ENCODE peak calls at places on chromosomes 16 and 17, in ten cellular contexts. One of them, this sample, is unnamed.

GRCh38 chr16:85211247-85211910 is 99.1 kb upstream of the CIBAR2 start:
- DNase-seq in fibroblast of lung: peak; percentile 87
- DNase-seq in lower leg skin: no peak
- DNase-seq in foreskin fibroblast: peak; percentile 50
- DNase-seq in tibial artery: no peak
- DNase-seq in heart left ventricle: no peak
- DNase-seq in IMR-90: no peak
- DNase-seq in cardiac muscle cell: no peak
- DNase-seq in stomach: no peak
- DNase-seq in fibroblast of the aortic adventitia: peak; percentile 70
- DNase-seq in this sample: peak; percentile 91

GRCh38 chr16:71406316-71406715 is 35.5 kb downstream of the TLE7 start:
- DNase-seq in foreskin fibroblast: no peak
- DNase-seq in fibroblast of lung: no peak
- DNase-seq in stomach: no peak
- DNase-seq in fibroblast of the aortic adventitia: no peak
- DNase-seq in lower leg skin: no peak
- DNase-seq in heart left ventricle: no peak
- DNase-seq in IMR-90: no peak
- DNase-seq in cardiac muscle cell: no peak
- DNase-seq in tibial artery: no peak
- DNase-seq in this sample: no peak

GRCh38 chr16:79664407-79664806 is 63.9 kb upstream of the MAF start:
- DNase-seq in fibroblast of the aortic adventitia: no peak
- DNase-seq in cardiac muscle cell: no peak
- DNase-seq in foreskin fibroblast: no peak
- DNase-seq in IMR-90: no peak
- DNase-seq in heart left ventricle: no peak
- DNase-seq in lower leg skin: no peak
- DNase-seq in fibroblast of lung: no peak
- DNase-seq in tibial artery: no peak
- DNase-seq in stomach: no peak
- DNase-seq in this sample: no peak

GRCh38 chr16:14955546-14956231 is 18.4 kb downstream of the NPIPA1 start:
- DNase-seq in fibroblast of lung: no peak
- DNase-seq in cardiac muscle cell: no peak
- DNase-seq in stomach: no peak
- DNase-seq in IMR-90: no peak
- DNase-seq in foreskin fibroblast: no peak
- DNase-seq in heart left ventricle: peak; percentile 83
- DNase-seq in fibroblast of the aortic adventitia: no peak
- DNase-seq in tibial artery: peak; percentile 66
- DNase-seq in lower leg skin: no peak
- DNase-seq in this sample: no peak

GRCh38 chr17:50835563-50836231 is at the start of gene WFIKKN2:
- DNase-seq in heart left ventricle: no peak
- DNase-seq in IMR-90: no peak
- DNase-seq in foreskin fibroblast: no peak
- DNase-seq in fibroblast of lung: no peak
- DNase-seq in fibroblast of the aortic adventitia: no peak
- DNase-seq in cardiac muscle cell: no peak
- DNase-seq in tibial artery: peak; percentile 62
- DNase-seq in lower leg skin: no peak
- DNase-seq in stomach: no peak
- DNase-seq in this sample: no peak

GRCh38 chr17:79979841-79980215 is 55.8 kb downstream of the TBC1D16 start:
- DNase-seq in heart left ventricle: no peak
- DNase-seq in fibroblast of the aortic adventitia: no peak
- DNase-seq in lower leg skin: no peak
- DNase-seq in IMR-90: no peak
- DNase-seq in stomach: no peak
- DNase-seq in cardiac muscle cell: no peak
- DNase-seq in tibial artery: peak; percentile 61
- DNase-seq in fibroblast of lung: no peak
- DNase-seq in foreskin fibroblast: no peak
- DNase-seq in this sample: no peak

GRCh38 chr17:56581635-56582605 is 11.6 kb upstream of the NOG start:
- DNase-seq in stomach: no peak
- DNase-seq in fibroblast of the aortic adventitia: no peak
- DNase-seq in fibroblast of lung: no peak
- DNase-seq in IMR-90: no peak
- DNase-seq in foreskin fibroblast: no peak
- DNase-seq in tibial artery: no peak
- DNase-seq in heart left ventricle: no peak
- DNase-seq in lower leg skin: no peak
- DNase-seq in cardiac muscle cell: peak; percentile 75
- DNase-seq in this sample: no peak

GRCh38 chr17:77437017-77437416 is 296.2 kb downstream of the SEC14L1 start:
- DNase-seq in lower leg skin: no peak
- DNase-seq in tibial artery: peak; percentile 77
- DNase-seq in fibroblast of the aortic adventitia: peak; percentile 90
- DNase-seq in foreskin fibroblast: peak; percentile 55
- DNase-seq in fibroblast of lung: peak; percentile 78
- DNase-seq in heart left ventricle: peak; percentile 85
- DNase-seq in IMR-90: peak; percentile 80
- DNase-seq in stomach: no peak
- DNase-seq in cardiac muscle cell: no peak
- DNase-seq in this sample: peak; percentile 73

GRCh38 chr16:57562669-57563486 is 20.4 kb downstream of the ADGRG5 start:
- DNase-seq in heart left ventricle: no peak
- DNase-seq in stomach: no peak
- DNase-seq in foreskin fibroblast: no peak
- DNase-seq in lower leg skin: no peak
- DNase-seq in fibroblast of the aortic adventitia: no peak
- DNase-seq in cardiac muscle cell: no peak
- DNase-seq in fibroblast of lung: no peak
- DNase-seq in IMR-90: no peak
- DNase-seq in tibial artery: no peak
- DNase-seq in this sample: no peak

DNA sequence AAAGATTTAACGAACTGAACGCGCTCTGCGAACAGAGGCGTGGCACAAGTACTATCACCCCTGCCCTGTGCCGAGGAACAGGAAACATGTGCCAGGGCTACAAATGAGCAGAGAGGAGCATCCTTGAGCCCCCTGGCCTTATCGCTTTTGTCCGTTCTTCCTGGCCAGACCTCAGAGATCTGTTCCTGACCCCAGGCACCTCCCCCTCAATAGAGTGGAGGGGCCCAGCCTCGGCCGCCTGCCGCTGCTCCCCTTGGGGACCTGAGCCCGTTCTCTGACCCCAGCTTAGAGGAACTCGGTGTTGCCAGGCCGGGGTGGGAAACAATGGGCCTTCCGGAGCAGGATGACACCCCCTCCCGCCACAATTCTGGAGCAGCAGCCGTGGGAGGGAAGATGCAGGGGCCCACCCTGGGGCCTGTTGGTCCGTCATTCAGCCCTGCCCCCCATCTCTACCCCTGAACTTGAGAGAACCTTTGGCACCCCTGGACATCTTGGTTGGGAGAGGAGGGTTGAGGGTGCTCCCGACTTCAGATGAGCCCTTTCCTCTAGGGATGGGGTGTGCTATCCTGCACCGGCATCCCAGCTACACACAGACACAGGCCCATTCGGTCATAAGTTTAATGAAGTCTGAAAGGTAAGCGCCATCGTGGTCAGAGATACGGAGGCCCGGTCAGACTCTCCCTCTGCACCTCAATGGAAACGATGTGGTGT is 1.1 kb downstream of the NAA38 start:
- DNase-seq in tibial artery: peak; percentile 81
- DNase-seq in IMR-90: no peak
- DNase-seq in cardiac muscle cell: no peak
- DNase-seq in stomach: no peak
- DNase-seq in fibroblast of the aortic adventitia: peak; percentile 46
- DNase-seq in fibroblast of lung: peak; percentile 30
- DNase-seq in foreskin fibroblast: peak; percentile 55
- DNase-seq in lower leg skin: no peak
- DNase-seq in heart left ventricle: peak; percentile 86
- DNase-seq in this sample: peak; percentile 20
- H3K4me3 ChIP-seq in tibial artery: peak overlapping the region; percentile 77
- H3K4me3 ChIP-seq in IMR-90: peak overlapping the region; percentile 59
- H3K4me3 ChIP-seq in cardiac muscle cell: peak overlapping the region; percentile 58
- H3K4me3 ChIP-seq in stomach: peak overlapping the region; percentile 64
- H3K4me3 ChIP-seq in fibroblast of the aortic adventitia: peak overlapping the region; percentile 74
- H3K4me3 ChIP-seq in fibroblast of lung: peak overlapping the region; percentile 82
- H3K4me3 ChIP-seq in foreskin fibroblast: peak overlapping the region; percentile 81
- H3K4me3 ChIP-seq in lower leg skin: peak overlapping the region; percentile 27
- H3K4me3 ChIP-seq in heart left ventricle: peak overlapping the region; percentile 58
- H3K4me3 ChIP-seq in this sample: peak overlapping the region; percentile 91

GRCh38 chr16:47459603-47460002 is 1.3 kb downstream of the ITFG1 start:
- DNase-seq in cardiac muscle cell: no peak
- DNase-seq in fibroblast of the aortic adventitia: no peak
- DNase-seq in fibroblast of lung: no peak
- DNase-seq in stomach: no peak
- DNase-seq in IMR-90: no peak
- DNase-seq in lower leg skin: no peak
- DNase-seq in heart left ventricle: no peak
- DNase-seq in foreskin fibroblast: no peak
- DNase-seq in tibial artery: no peak
- DNase-seq in this sample: no peak
- H3K4me3 ChIP-seq in cardiac muscle cell: peak overlapping the region; percentile 83
- H3K4me3 ChIP-seq in fibroblast of the aortic adventitia: peak overlapping the region; percentile 99
- H3K4me3 ChIP-seq in fibroblast of lung: peak overlapping the region; percentile 58
- H3K4me3 ChIP-seq in stomach: peak overlapping the region; percentile 83
- H3K4me3 ChIP-seq in IMR-90: peak overlapping the region; percentile 84
- H3K4me3 ChIP-seq in lower leg skin: no peak overlapping the region
- H3K4me3 ChIP-seq in heart left ventricle: no peak overlapping the region
- H3K4me3 ChIP-seq in foreskin fibroblast: peak overlapping the region; percentile 74
- H3K4me3 ChIP-seq in tibial artery: peak overlapping the region; percentile 97
- H3K4me3 ChIP-seq in this sample: peak overlapping the region; percentile 98

DNA sequence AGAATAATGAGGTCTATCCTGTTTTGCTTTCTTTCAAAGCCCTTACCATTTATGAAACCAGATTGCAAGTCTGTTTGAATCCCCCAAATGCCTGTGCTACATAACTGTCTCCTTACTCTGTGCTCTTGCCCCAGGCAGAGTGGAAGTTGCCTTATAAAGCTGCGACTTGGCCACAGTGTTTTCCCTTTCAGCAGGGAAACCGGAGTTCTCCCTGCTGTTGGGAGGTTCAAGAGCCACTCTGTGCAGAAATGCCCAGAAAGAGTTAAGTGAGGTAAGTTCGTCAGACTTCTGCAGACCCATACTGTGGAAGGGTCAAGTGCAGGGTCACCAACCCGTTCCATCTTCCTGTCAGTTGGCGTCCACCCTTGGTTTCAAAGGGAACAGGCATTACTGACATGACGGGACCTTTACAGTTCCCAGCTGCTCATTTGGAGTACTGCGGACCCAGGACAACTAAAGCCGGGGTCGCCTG is 508.9 kb downstream of the WWOX start:
- DNase-seq in stomach: no peak
- DNase-seq in IMR-90: no peak
- DNase-seq in heart left ventricle: no peak
- DNase-seq in fibroblast of the aortic adventitia: no peak
- DNase-seq in fibroblast of lung: no peak
- DNase-seq in tibial artery: no peak
- DNase-seq in cardiac muscle cell: peak; percentile 18
- DNase-seq in foreskin fibroblast: no peak
- DNase-seq in lower leg skin: no peak
- DNase-seq in this sample: no peak
- H3K4me3 ChIP-seq in stomach: peak overlapping the region; percentile 27
- H3K4me3 ChIP-seq in IMR-90: no peak overlapping the region
- H3K4me3 ChIP-seq in heart left ventricle: peak overlapping the region; percentile 12
- H3K4me3 ChIP-seq in fibroblast of the aortic adventitia: no peak overlapping the region
- H3K4me3 ChIP-seq in fibroblast of lung: no peak overlapping the region
- H3K4me3 ChIP-seq in tibial artery: no peak overlapping the region
- H3K4me3 ChIP-seq in cardiac muscle cell: no peak overlapping the region
- H3K4me3 ChIP-seq in foreskin fibroblast: no peak overlapping the region
- H3K4me3 ChIP-seq in lower leg skin: no peak overlapping the region
- H3K4me3 ChIP-seq in this sample: no peak overlapping the region

GRCh38 chr16:86464044-86464443 is 46.3 kb upstream of the FOXF1 start:
- DNase-seq in stomach: no peak
- DNase-seq in fibroblast of the aortic adventitia: no peak
- DNase-seq in foreskin fibroblast: no peak
- DNase-seq in fibroblast of lung: no peak
- DNase-seq in tibial artery: no peak
- DNase-seq in IMR-90: no peak
- DNase-seq in cardiac muscle cell: no peak
- DNase-seq in lower leg skin: no peak
- DNase-seq in heart left ventricle: no peak
- DNase-seq in this sample: no peak
- H3K4me3 ChIP-seq in stomach: no peak overlapping the region
- H3K4me3 ChIP-seq in fibroblast of the aortic adventitia: no peak overlapping the region
- H3K4me3 ChIP-seq in foreskin fibroblast: no peak overlapping the region
- H3K4me3 ChIP-seq in fibroblast of lung: no peak overlapping the region
- H3K4me3 ChIP-seq in tibial artery: no peak overlapping the region
- H3K4me3 ChIP-seq in IMR-90: no peak overlapping the region
- H3K4me3 ChIP-seq in cardiac muscle cell: no peak overlapping the region
- H3K4me3 ChIP-seq in lower leg skin: no peak overlapping the region
- H3K4me3 ChIP-seq in heart left ventricle: no peak overlapping the region
- H3K4me3 ChIP-seq in this sample: no peak overlapping the region

This sample was measured in AG10803.